ENCODE peak calls at places on chromosomes 11 and 22, in six cellular contexts. O is tibial nerve, H is HCT116, F is GM12878, G is body of pancreas, U is stomach. S is an unnamed sample.

GRCh38 chr22:23180301-23180892 is at the start of gene BCR:
- DNase-seq in O (peak; percentile 58), H (peak; percentile 34), F (no peak), G (peak; percentile 82), U (peak; percentile 83), S (peak; percentile 80)

GRCh38 chr11:10201343-10201742 is 92.7 kb downstream of the SBF2 start:
- DNase-seq in O (no peak), H (no peak), F (no peak), G (no peak), U (no peak), S (no peak)

GRCh38 chr11:99509863-99510262 is 489.1 kb downstream of the CNTN5 start:
- DNase-seq in O (no peak), H (no peak), F (no peak), G (no peak), U (no peak), S (no peak)

GRCh38 chr11:45811571-45812290 is 6.8 kb downstream of the SLC35C1 start:
- DNase-seq in O (no peak), H (no peak), F (no peak), G (no peak), U (no peak), S (no peak)

GRCh38 chr11:69317401-69318092 is 23.6 kb downstream of the MYEOV start:
- DNase-seq in O (no peak), H (no peak), F (no peak), G (no peak), U (no peak), S (no peak)

GRCh38 chr22:50292643-50293440 is 14.6 kb downstream of the PLXNB2 start:
- DNase-seq in O (no peak), H (no peak), F (no peak), G (no peak), U (no peak), S (no peak)

GRCh38 chr22:45804986-45805325 is 133.3 kb downstream of the ATXN10 start:
- DNase-seq in O (no peak), H (peak; percentile 82), F (no peak), G (no peak), U (no peak), S (no peak)

GRCh38 chr11:12205330-12205729 is 94.9 kb downstream of the MICAL2 start:
- DNase-seq in O (no peak), H (no peak), F (no peak), G (no peak), U (no peak), S (no peak)

GRCh38 chr11:116976941-116977570 is 121.2 kb downstream of the SIK3 start:
- DNase-seq in O (no peak), H (no peak), F (no peak), G (no peak), U (no peak), S (no peak)

GRCh38 chr11:126113012-126113411 is 50.3 kb upstream of the CDON start:
- DNase-seq in O (no peak), H (no peak), F (no peak), G (no peak), U (no peak), S (no peak)

GRCh38 chr22:47665151-47665550 is 902.7 kb downstream of the TBC1D22A start:
- DNase-seq in O (no peak), H (no peak), F (no peak), G (no peak), U (no peak), S (no peak)

GRCh38 chr11:12547953-12548650 is 126.1 kb upstream of the TEAD1 start:
- DNase-seq in O (no peak), H (no peak), F (no peak), G (no peak), U (no peak), S (peak; percentile 28)

GRCh38 chr11:9065614-9066431 is 25.6 kb downstream of the SCUBE2 start:
- DNase-seq in O (no peak), H (no peak), F (no peak), G (no peak), U (no peak), S (peak; percentile 68)

GRCh38 chr22:19492504-19493174 is 12.9 kb downstream of the CDC45 start:
- DNase-seq in O (no peak), H (no peak), F (no peak), G (no peak), U (no peak), S (no peak)

GRCh38 chr11:59144579-59145345 is 2.1 kb downstream of the FAM111A start:
- DNase-seq in O (peak; percentile 53), H (peak; percentile 86), F (peak; percentile 71), G (peak; percentile 77), U (peak; percentile 76), S (peak; percentile 70)

GRCh38 chr11:38547464-38547863 is 1949.4 kb upstream of the RAG2 start:
- DNase-seq in O (no peak), H (no peak), F (no peak), G (no peak), U (no peak), S (no peak)

GRCh38 chr22:38397189-38398097 is 57.6 kb downstream of the KCNJ4 start:
- DNase-seq in O (no peak), H (no peak), F (no peak), G (peak; percentile 47), U (no peak), S (peak; percentile 42)

GRCh38 chr11:89436071-89436470 is 55.1 kb downstream of the NOX4 start:
- DNase-seq in O (no peak), H (no peak), F (no peak), G (no peak), U (no peak), S (no peak)

GRCh38 chr22:20519558-20519957 is 12.1 kb downstream of the MED15 start:
- DNase-seq in O (no peak), H (no peak), F (no peak), G (no peak), U (no peak), S (no peak)

GRCh38 chr11:129853508-129854228 is 38.0 kb downstream of the TMEM45B start:
- DNase-seq in O (no peak), H (no peak), F (no peak), G (peak; percentile 81), U (peak; percentile 89), S (peak; percentile 58)

GRCh38 chr11:67616431-67617242 is 9.9 kb downstream of the NDUFV1 start:
- DNase-seq in O (no peak), H (no peak), F (no peak), G (no peak), U (no peak), S (no peak)

GRCh38 chr11:134916829-134917228 is 504.8 kb upstream of the B3GAT1 start:
- DNase-seq in O (no peak), H (no peak), F (no peak), G (no peak), U (no peak), S (no peak)
- H3K27me3 ChIP-seq in O (no peaks in the 10 kb centered on the region), H (peaks cover 64% of the 10 kb centered on the region), F (no peaks in the 10 kb centered on the region), G (no peaks in the 10 kb centered on the region), U (no peaks in the 10 kb centered on the region), S (no peaks in the 10 kb centered on the region)

GRCh38 chr11:65026810-65027209 is 429 bp upstream of the SNX15 start:
- DNase-seq in O (no peak), H (no peak), F (no peak), G (no peak), U (no peak), S (no peak)

GRCh38 chr11:65032216-65032615 is 5.0 kb downstream of the SNX15 start:
- DNase-seq in O (no peak), H (no peak), F (no peak), G (no peak), U (no peak), S (no peak)

GRCh38 chr11:65021509-65021908 is 5.7 kb upstream of the SNX15 start:
- DNase-seq in O (no peak), H (no peak), F (no peak), G (no peak), U (no peak), S (no peak)

DNA sequence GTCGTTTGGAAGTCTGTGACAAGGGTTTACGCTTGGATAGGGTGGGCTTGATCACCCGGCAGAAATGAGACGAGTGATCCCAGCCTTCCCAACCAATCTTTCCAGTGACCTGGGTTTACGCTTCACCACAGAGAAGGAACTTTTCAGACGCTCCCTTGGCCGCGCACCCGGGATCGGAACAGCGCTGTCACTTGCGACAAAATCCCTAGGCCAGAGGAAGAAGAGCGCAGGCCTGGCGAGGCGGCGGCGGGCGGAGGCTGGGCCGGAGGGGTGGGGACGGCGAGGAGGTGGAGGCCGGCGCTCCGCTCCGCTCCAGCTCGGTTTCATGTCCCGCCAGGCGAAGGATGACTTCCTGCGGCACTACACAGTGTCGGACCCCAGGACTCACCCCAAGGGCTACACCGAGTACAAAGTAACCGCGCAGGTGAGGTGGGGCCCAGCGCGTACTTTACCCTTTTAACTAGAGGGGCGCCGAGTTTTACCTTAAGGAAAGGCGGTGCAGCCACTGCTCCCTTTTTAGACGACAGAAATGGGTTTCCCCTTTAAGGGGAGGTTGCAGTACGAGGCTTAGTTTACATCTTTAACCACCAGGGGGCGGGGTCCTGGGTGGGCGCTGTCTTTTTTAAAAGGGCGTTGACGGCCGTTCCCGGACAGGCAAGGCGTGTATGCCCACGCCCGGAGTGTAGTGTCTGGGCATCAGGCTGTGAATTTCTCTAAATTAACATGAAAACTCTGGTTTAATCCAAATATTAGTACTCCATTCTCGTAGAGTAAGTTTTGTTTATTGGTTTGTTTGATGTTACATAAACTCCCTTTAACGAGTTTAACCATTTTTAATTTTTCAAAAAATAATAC is at the start of gene SNX15:
- DNase-seq in O (peak; percentile 87), H (peak; percentile 97), F (peak; percentile 80), G (peak; percentile 92), U (peak; percentile 93), S (peak; percentile 91)
- TF ChIP-seq POLR2A in O (peak; percentile 77), H (peak; percentile 49), F (peak; percentile 78), G (peak; percentile 89), U (peak; percentile 74), S (peak; percentile 80)

GRCh38 chr22:35736701-35737100 is 19.0 kb downstream of the APOL5 start:
- DNase-seq in O (no peak), H (no peak), F (no peak), G (no peak), U (no peak), S (no peak)

GRCh38 chr22:35736166-35736565 is 18.5 kb downstream of the APOL5 start:
- DNase-seq in O (no peak), H (no peak), F (no peak), G (no peak), U (no peak), S (no peak)

GRCh38 chr22:35739642-35740041 is 22.0 kb downstream of the APOL5 start:
- DNase-seq in O (no peak), H (no peak), F (no peak), G (no peak), U (peak; percentile 23), S (no peak)

GRCh38 chr22:35740616-35741015 is 22.9 kb downstream of the APOL5 start:
- DNase-seq in O (no peak), H (no peak), F (no peak), G (no peak), U (no peak), S (no peak)

DNA sequence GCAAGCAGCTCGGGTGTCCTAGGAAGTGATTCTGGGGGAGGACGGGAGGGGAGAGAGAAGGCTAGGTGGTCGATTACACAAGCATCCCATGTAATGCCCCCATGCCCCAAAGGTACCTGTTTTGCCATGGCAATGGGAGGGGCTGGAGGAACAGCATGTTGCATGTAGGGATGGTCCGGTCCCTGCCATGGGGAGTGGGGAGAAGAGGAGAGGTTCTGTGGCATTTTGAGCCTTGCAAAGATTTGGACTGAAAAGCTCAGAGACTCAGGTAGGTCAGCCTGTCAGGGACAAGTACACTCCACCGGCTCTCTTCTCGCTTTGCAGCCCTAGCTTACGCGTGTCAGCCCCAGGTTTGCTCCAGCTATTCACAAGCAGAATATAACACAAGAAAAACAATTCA is 21.4 kb downstream of the APOL5 start:
- DNase-seq in O (no peak), H (no peak), F (no peak), G (no peak), U (peak; percentile 15), S (no peak)
- H3K4me1 ChIP-seq in O (no peaks in the 10 kb centered on the region), H (peaks cover 27% of the 10 kb centered on the region), F (no peaks in the 10 kb centered on the region), G (peaks cover 7% of the 10 kb centered on the region), U (no peaks in the 10 kb centered on the region), S (peaks cover 14% of the 10 kb centered on the region)

GRCh38 chr22:39664485-39665200 is 94.1 kb downstream of the CACNA1I start:
- DNase-seq in O (no peak), H (no peak), F (no peak), G (peak; percentile 25), U (no peak), S (no peak)
- H3K27me3 ChIP-seq in O (peaks cover 64% of the 10 kb centered on the region), H (no peaks in the 10 kb centered on the region), F (peaks cover 16% of the 10 kb centered on the region), G (no peaks in the 10 kb centered on the region), U (peaks cover 54% of the 10 kb centered on the region), S (peaks cover 38% of the 10 kb centered on the region)